ENCODE peak calls at places on chromosomes 12 and 14, in nine cellular contexts. G is ascending aorta, C is IMR-90, Z is AG04449, D is PC-3, S is NB4, R is left ventricle myocardium inferior, E is heart right ventricle, Y is fibroblast of mammary gland. O is an unnamed sample.

GRCh38 chr14:20417250-20418186 is 4.2 kb upstream of the TEP1 start:
- DNase-seq in G (no peak), C (no peak), Z (no peak), D (peak; percentile 91), S (no peak), R (no peak), E (no peak), Y (no peak), O (no peak)

GRCh38 chr12:121505513-121505912 is 75.3 kb downstream of the KDM2B start:
- DNase-seq in G (no peak), C (peak; percentile 45), Z (no peak), D (no peak), S (no peak), R (no peak), E (no peak), Y (peak; percentile 21), O (no peak)

GRCh38 chr12:55830601-55831406 is 1.4 kb upstream of the DNAJC14 start:
- DNase-seq in G (no peak), C (peak; percentile 56), Z (no peak), D (no peak), S (peak; percentile 68), R (peak; percentile 79), E (peak; percentile 79), Y (peak; percentile 66), O (peak; percentile 77)

GRCh38 chr12:77814361-77814760 is 16.3 kb upstream of the NAV3 start:
- DNase-seq in G (no peak), C (no peak), Z (no peak), D (no peak), S (no peak), R (no peak), E (no peak), Y (no peak), O (peak; percentile 4)

GRCh38 chr12:87760943-87761342 is 268.3 kb downstream of the C12orf50 start:
- DNase-seq in G (no peak), C (peak; percentile 11), Z (no peak), D (no peak), S (no peak), R (no peak), E (no peak), Y (no peak), O (peak; percentile 20)

GRCh38 chr12:52413787-52414345 is 7.7 kb upstream of the KRT82 start:
- DNase-seq in G (no peak), C (no peak), Z (no peak), D (no peak), S (no peak), R (no peak), E (no peak), Y (no peak), O (no peak)

GRCh38 chr14:104115131-104115600 is 23.2 kb upstream of the KIF26A start:
- DNase-seq in G (no peak), C (no peak), Z (no peak), D (no peak), S (no peak), R (peak; percentile 5), E (no peak), Y (no peak), O (no peak)

GRCh38 chr12:130838284-130838950 is 633 bp downstream of the STX2 start:
- DNase-seq in G (no peak), C (no peak), Z (no peak), D (peak; percentile 46), S (peak; percentile 44), R (no peak), E (peak; percentile 21), Y (no peak), O (no peak)

GRCh38 chr12:54184024-54184805 is 4.6 kb downstream of the SMUG1 start:
- DNase-seq in G (no peak), C (no peak), Z (no peak), D (no peak), S (no peak), R (no peak), E (no peak), Y (no peak), O (no peak)

GRCh38 chr12:86186449-86186848 is 69.7 kb downstream of the MGAT4C start:
- DNase-seq in G (no peak), C (peak; percentile 14), Z (no peak), D (peak; percentile 34), S (peak; percentile 27), R (no peak), E (no peak), Y (peak; percentile 30), O (no peak)

GRCh38 chr12:12467222-12467621 is 95.4 kb downstream of the DUSP16 start:
- DNase-seq in G (no peak), C (no peak), Z (no peak), D (no peak), S (no peak), R (no peak), E (no peak), Y (no peak), O (no peak)

GRCh38 chr12:46133751-46134150 is 135.1 kb downstream of the SLC38A1 start:
- DNase-seq in G (no peak), C (peak; percentile 18), Z (no peak), D (no peak), S (no peak), R (no peak), E (no peak), Y (peak; percentile 1), O (no peak)

GRCh38 chr14:36553650-36554260 is 28.7 kb downstream of the NKX2-8 start:
- DNase-seq in G (no peak), C (peak; percentile 51), Z (peak; percentile 2), D (peak; percentile 72), S (peak; percentile 48), R (no peak), E (no peak), Y (peak; percentile 54), O (peak; percentile 57)

GRCh38 chr12:126668538-126668937 is 1598.4 kb upstream of the TMEM132C start:
- DNase-seq in G (no peak), C (no peak), Z (no peak), D (peak; percentile 82), S (peak; percentile 51), R (no peak), E (no peak), Y (peak; percentile 92), O (peak; percentile 95)

GRCh38 chr14:78153069-78153351 is 17.2 kb upstream of the NRXN3 start:
- DNase-seq in G (no peak), C (peak; percentile 0), Z (no peak), D (peak; percentile 22), S (no peak), R (no peak), E (no peak), Y (peak; percentile 47), O (peak; percentile 29)
- TF ChIP-seq CTCF in G (no peak), C (no peak), Z (no peak), D (no peak), S (no peak), R (no peak), E (no peak), Y (no peak), O (no peak)

DNA sequence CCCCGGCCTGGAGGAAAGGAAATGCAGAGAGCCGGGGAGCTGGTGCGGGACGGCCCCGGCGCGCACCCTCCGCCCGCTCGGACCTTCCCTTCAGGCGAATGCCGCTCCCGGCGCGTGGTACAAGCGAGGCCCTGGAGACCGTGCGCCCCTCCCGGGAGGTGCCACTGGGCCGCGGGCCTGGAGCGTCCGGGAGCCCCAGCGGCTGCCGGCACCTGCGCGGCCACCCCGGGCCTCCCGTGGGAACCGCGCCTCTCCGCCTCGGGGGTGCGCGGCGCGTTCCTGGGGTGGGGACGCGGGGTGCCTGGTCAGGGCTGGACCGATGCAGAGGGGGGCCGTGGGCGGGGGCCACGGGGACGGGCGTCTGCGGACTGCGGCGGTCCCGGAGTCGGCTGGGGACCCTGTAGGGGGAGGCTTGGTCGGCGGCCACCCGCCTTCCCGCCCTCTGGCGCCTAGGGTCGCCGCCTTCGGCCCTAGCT is 518 bp downstream of the PAPLN start:
- DNase-seq in G (no peak), C (no peak), Z (no peak), D (no peak), S (no peak), R (no peak), E (no peak), Y (no peak), O (no peak)
- H3K4me3 ChIP-seq in G (peak overlapping the region; percentile 64), C (no peak overlapping the region), Z (peak overlapping the region; percentile 44), D (peak overlapping the region; percentile 62), S (no peak overlapping the region), R (peak overlapping the region; percentile 70), E (peak overlapping the region; percentile 44), Y (peak overlapping the region; percentile 45), O (peak overlapping the region; percentile 44)

GRCh38 chr14:52399886-52400599 is 85.9 kb downstream of the PTGER2 start:
- DNase-seq in G (no peak), C (peak; percentile 74), Z (peak; percentile 31), D (peak; percentile 40), S (peak; percentile 9), R (no peak), E (no peak), Y (peak; percentile 50), O (peak; percentile 54)
- TF ChIP-seq CTCF in G (no peak), C (peak; percentile 24), Z (peak; percentile 9), D (peak; percentile 36), S (no peak), R (no peak), E (no peak), Y (peak; percentile 30), O (peak; percentile 50)

GRCh38 chr12:1838994-1839365 is 18.6 kb downstream of the LRTM2 start:
- DNase-seq in G (no peak), C (no peak), Z (no peak), D (no peak), S (no peak), R (no peak), E (no peak), Y (no peak), O (no peak)

GRCh38 chr12:1839464-1839863 is 19.1 kb downstream of the LRTM2 start:
- DNase-seq in G (no peak), C (no peak), Z (no peak), D (no peak), S (no peak), R (no peak), E (no peak), Y (no peak), O (no peak)

GRCh38 chr12:1836854-1837411 is 16.6 kb downstream of the LRTM2 start:
- DNase-seq in G (no peak), C (no peak), Z (no peak), D (peak; percentile 17), S (no peak), R (no peak), E (no peak), Y (no peak), O (no peak)

GRCh38 chr12:1837541-1838206 is 17.3 kb downstream of the LRTM2 start:
- DNase-seq in G (no peak), C (peak; percentile 57), Z (no peak), D (peak; percentile 35), S (no peak), R (no peak), E (no peak), Y (no peak), O (peak; percentile 39)

DNA sequence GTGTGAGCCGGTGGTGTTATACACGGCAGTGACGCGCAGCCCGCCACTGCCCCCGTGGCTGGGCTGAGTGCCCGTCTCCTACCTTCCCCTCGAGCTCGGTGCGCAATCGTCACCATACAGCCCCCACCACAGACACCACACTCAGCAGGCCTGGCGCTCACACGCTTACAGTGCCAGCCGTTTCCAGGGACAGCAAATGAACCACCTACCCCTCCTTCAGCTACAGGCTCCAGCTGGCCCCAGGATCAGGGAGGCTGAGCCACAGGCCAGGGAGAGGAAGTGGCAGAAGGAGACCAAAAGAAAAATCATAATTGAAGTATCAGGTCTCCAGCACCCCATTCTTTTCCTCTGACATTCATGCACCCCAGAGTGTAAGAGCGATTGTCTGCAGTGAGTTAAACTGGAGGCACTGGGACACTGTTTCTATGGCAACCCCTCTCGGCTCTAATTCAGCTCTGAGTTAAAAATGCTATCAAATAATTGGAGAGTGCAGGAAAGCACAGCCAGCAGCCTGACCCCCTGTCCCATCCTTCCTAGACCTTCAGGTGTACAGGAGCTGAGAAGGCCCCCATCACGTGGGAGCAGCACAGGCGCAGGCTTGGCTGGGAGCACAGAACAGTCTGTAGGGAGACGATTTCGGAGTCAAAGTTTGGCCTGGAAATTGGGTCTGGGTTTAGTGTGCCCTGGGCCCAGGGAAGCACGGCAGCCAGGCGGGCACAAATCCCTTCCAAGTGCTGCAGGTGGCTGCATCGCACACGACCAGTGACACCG is 18.0 kb downstream of the LRTM2 start:
- DNase-seq in G (no peak), C (no peak), Z (no peak), D (no peak), S (peak; percentile 56), R (no peak), E (no peak), Y (no peak), O (peak; percentile 14)
- H3K4me3 ChIP-seq in G (no peak overlapping the region), C (no peak overlapping the region), Z (no peak overlapping the region), D (no peak overlapping the region), S (no peak overlapping the region), R (no peak overlapping the region), E (no peak overlapping the region), Y (no peak overlapping the region), O (no peak overlapping the region)